ENCODE peak calls at places on chromosomes 4 and X, in six cellular contexts. T is IMR-90, D is neuronal stem cell, E is mesenchymal stem cell, W is trophoblast cell, S is H1. O is an unnamed sample.
A peak's percentile ranks its signal among the peaks of the same experiment; 100 is the strongest.

GRCh38 chrX:75301060-75301459 is 27.2 kb downstream of the UPRT start:
- DNase-seq in T (peak; percentile 8), E (peak; percentile 4), S (no peak), D (no peak), W (no peak), O (no peak)

GRCh38 chr4:84336964-84337705 is 162.0 kb downstream of the NKX6-1 start:
- DNase-seq in E (no peak), S (no peak), D (no peak), T (no peak), W (no peak), O (no peak)

GRCh38 chr4:74534936-74535335 is 90.0 kb downstream of the AREG start:
- DNase-seq in S (no peak), T (no peak), D (no peak), W (no peak), E (no peak), O (no peak)

GRCh38 chr4:122930877-122931276 is 8.5 kb upstream of the NUDT6 start:
- DNase-seq in D (no peak), W (peak; percentile 65), E (peak; percentile 24), T (peak; percentile 41), S (no peak), O (no peak)

GRCh38 chr4:41146716-41147506 is 67.4 kb downstream of the APBB2 start:
- DNase-seq in T (peak; percentile 54), D (peak; percentile 72), W (peak; percentile 82), S (no peak), E (peak; percentile 39), O (peak; percentile 45)

GRCh38 chr4:111960241-111960667 is 185.0 kb upstream of the FAM241A start:
- DNase-seq in D (no peak), S (no peak), E (peak; percentile 62), T (no peak), W (peak; percentile 89), O (no peak)

GRCh38 chr4:126939401-126939800 is 693.4 kb upstream of the INTU start:
- DNase-seq in T (peak; percentile 78), S (no peak), W (no peak), E (peak; percentile 72), D (no peak), O (no peak)

GRCh38 chr4:173537628-173538147 is 7.7 kb upstream of the HAND2 start:
- DNase-seq in T (no peak), S (no peak), W (no peak), D (no peak), E (peak; percentile 33), O (no peak)

GRCh38 chr4:60992037-60992436 is 208.1 kb upstream of the ADGRL3 start:
- DNase-seq in S (no peak), E (no peak), D (no peak), W (no peak), T (peak; percentile 9), O (no peak)

GRCh38 chr4:44522761-44523445 is 74.3 kb upstream of the KCTD8 start:
- DNase-seq in D (no peak), T (no peak), W (no peak), S (no peak), E (no peak), O (no peak)

GRCh38 chr4:122703868-122704267 is 28.6 kb upstream of the BBS12 start:
- DNase-seq in D (no peak), T (no peak), S (no peak), E (no peak), W (no peak), O (no peak)

GRCh38 chrX:31500920-31501319 is 429.1 kb upstream of the FTHL17 start:
- DNase-seq in W (no peak), D (no peak), S (no peak), T (peak; percentile 36), E (no peak), O (no peak)

GRCh38 chrX:110363241-110363640 is 4.6 kb downstream of the RTL9 start:
- DNase-seq in D (no peak), T (no peak), S (no peak), W (no peak), E (no peak), O (no peak)

GRCh38 chrX:23317799-23318724 is 16.6 kb upstream of the PTCHD1 start:
- DNase-seq in W (peak; percentile 11), S (peak; percentile 79), E (no peak), T (no peak), D (no peak), O (peak; percentile 80)

GRCh38 chr4:73864973-73865372 is 4.2 kb upstream of the CXCL1 start:
- DNase-seq in W (no peak), S (no peak), D (no peak), T (no peak), E (no peak), O (no peak)

GRCh38 chr4:37934609-37935008 is 25.6 kb upstream of the PTTG2 start:
- DNase-seq in D (no peak), W (no peak), T (no peak), S (no peak), E (no peak), O (no peak)

GRCh38 chrX:150933945-150934350 is 35.5 kb upstream of the CD99L2 start:
- DNase-seq in T (no peak), W (no peak), S (no peak), D (no peak), E (no peak), O (no peak)
- H4K91ac ChIP-seq in T (no peak overlapping the region), W (no peak overlapping the region), S (no peak overlapping the region), D (no peak overlapping the region), E (no peak overlapping the region), O (no peak overlapping the region)

GRCh38 chrX:45598841-45599240 is 398.2 kb upstream of the DIPK2B start:
- DNase-seq in W (peak; percentile 27), D (no peak), S (no peak), T (peak; percentile 74), E (peak; percentile 36), O (no peak)
- H4K91ac ChIP-seq in W (no peak overlapping the region), D (no peak overlapping the region), S (no peak overlapping the region), T (no peak overlapping the region), E (no peak overlapping the region), O (no peak overlapping the region)

GRCh38 chr4:36494766-36495165 is 213.3 kb downstream of the DTHD1 start:
- DNase-seq in W (no peak), D (no peak), T (no peak), S (no peak), E (no peak), O (no peak)
- H4K91ac ChIP-seq in W (no peak overlapping the region), D (no peak overlapping the region), T (no peak overlapping the region), S (no peak overlapping the region), E (no peak overlapping the region), O (no peak overlapping the region)

GRCh38 chr4:148116264-148116663 is 325.9 kb downstream of the NR3C2 start:
- DNase-seq in S (no peak), T (peak; percentile 79), D (no peak), W (peak; percentile 34), E (no peak), O (no peak)

GRCh38 chr4:148116971-148117370 is 325.2 kb downstream of the NR3C2 start:
- DNase-seq in S (no peak), W (no peak), D (no peak), E (no peak), T (no peak), O (no peak)

GRCh38 chr4:148118628-148119027 is 323.6 kb downstream of the NR3C2 start:
- DNase-seq in E (no peak), T (no peak), W (no peak), S (no peak), D (no peak), O (no peak)

GRCh38 chr4:148118179-148118578 is 324.0 kb downstream of the NR3C2 start:
- DNase-seq in W (no peak), T (no peak), D (no peak), E (no peak), S (no peak), O (no peak)

DNA sequence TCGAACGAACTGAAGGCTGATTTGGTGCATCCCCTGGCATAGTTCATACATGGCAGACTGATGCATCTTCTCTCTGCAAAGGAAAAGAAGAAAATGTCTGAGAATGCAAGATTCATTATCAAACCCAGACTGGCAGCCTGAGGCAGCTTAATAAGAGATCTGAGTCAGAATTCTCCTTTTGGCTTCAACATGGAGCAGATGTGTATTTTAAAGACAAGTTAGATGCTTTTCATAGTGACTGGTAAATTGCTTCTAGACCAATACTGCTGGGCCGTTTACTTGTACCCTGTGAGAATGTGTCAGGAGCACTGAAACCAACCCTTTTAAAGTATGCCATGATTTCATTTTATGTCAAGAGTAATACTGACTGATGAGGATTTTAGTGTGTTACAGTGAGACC is 322.0 kb downstream of the NR3C2 start:
- DNase-seq in D (no peak), E (no peak), T (no peak), W (no peak), S (no peak), O (no peak)
- H4K91ac ChIP-seq in D (no peak overlapping the region), E (no peak overlapping the region), T (no peak overlapping the region), W (no peak overlapping the region), S (no peak overlapping the region), O (no peak overlapping the region)

GRCh38 chr4:152862608-152863007 is 73.5 kb upstream of the FHDC1 start:
- DNase-seq in E (no peak), S (no peak), T (no peak), D (no peak), W (no peak), O (no peak)

GRCh38 chr4:152860057-152860456 is 76.1 kb upstream of the FHDC1 start:
- DNase-seq in E (no peak), W (peak; percentile 96), T (no peak), S (no peak), D (no peak), O (no peak)

GRCh38 chr4:152858934-152859333 is 77.2 kb upstream of the FHDC1 start:
- DNase-seq in T (no peak), W (no peak), D (no peak), S (no peak), E (no peak), O (no peak)

DNA sequence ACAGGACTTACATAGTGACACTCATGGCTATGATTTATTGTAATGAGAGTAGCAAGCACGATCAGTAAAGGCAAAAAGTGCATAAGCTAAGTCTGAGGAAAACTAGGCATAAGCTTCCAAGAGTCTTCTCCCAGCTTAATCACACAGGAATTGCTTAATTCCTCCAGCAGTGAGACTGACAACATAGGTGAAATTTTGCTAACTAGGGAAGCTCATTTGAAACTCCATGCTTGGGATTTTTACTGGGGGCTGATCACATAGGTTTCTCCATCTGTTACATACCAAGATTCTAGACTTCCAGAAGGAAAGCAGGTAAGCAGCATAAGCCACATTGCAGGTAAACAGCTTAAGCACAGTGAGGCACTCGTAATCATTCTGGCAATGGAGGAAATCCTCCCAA is 71.8 kb upstream of the FHDC1 start:
- DNase-seq in D (no peak), E (no peak), S (no peak), T (no peak), W (peak; percentile 92), O (no peak)
- H4K91ac ChIP-seq in D (no peak overlapping the region), E (no peak overlapping the region), S (no peak overlapping the region), T (no peak overlapping the region), W (no peak overlapping the region), O (no peak overlapping the region)

O was measured in H9.